ENCODE peak calls at places on chromosomes 5 and 9, in four cellular contexts. V, U, P and H are unnamed samples.

GRCh38 chr5:132260051-132260450 is 2.6 kb downstream of the PDLIM4 start:
- DNase-seq in U (peak; percentile 15), V (peak; percentile 61), P (no peak), H (no peak)

GRCh38 chr5:132464155-132464939 is 26.2 kb downstream of the IRF1 start:
- DNase-seq in V (no peak), U (no peak), P (no peak), H (no peak)

GRCh38 chr5:134567651-134568338 is 42.3 kb downstream of the JADE2 start:
- DNase-seq in P (no peak), V (peak; percentile 82), U (no peak), H (peak; percentile 44)

GRCh38 chr5:41252036-41252435 is 38.7 kb upstream of the C6 start:
- DNase-seq in V (peak; percentile 66), U (no peak), P (no peak), H (no peak)

GRCh38 chr5:16690243-16690839 is 73.5 kb upstream of the RETREG1 start:
- DNase-seq in V (peak; percentile 51), U (peak; percentile 68), P (peak; percentile 67), H (peak; percentile 71)

GRCh38 chr5:57494104-57495098 is 11.8 kb upstream of the ACTBL2 start:
- DNase-seq in U (no peak), V (peak; percentile 98), P (no peak), H (peak; percentile 87)

GRCh38 chr5:22250528-22250927 is 602.6 kb downstream of the CDH12 start:
- DNase-seq in P (no peak), U (no peak), V (no peak), H (no peak)

GRCh38 chr5:135831439-135832262 is 2.8 kb upstream of the SLC25A48 start:
- DNase-seq in U (no peak), P (no peak), V (no peak), H (no peak)

GRCh38 chr5:143229896-143230675 is 173.4 kb downstream of the NR3C1 start:
- DNase-seq in U (no peak), P (no peak), V (no peak), H (no peak)

GRCh38 chr5:13524931-13525330 is 419.6 kb downstream of the DNAH5 start:
- DNase-seq in V (no peak), U (no peak), P (no peak), H (no peak)

GRCh38 chr9:97697837-97698236 is 697 bp upstream of the XPA start:
- DNase-seq in P (no peak), U (no peak), V (no peak), H (no peak)

GRCh38 chr9:136012651-136013050 is 51.5 kb upstream of the UBAC1 start:
- DNase-seq in V (peak; percentile 15), U (no peak), P (no peak), H (no peak)

GRCh38 chr5:38212307-38212706 is 46.1 kb upstream of the EGFLAM start:
- DNase-seq in U (no peak), V (no peak), P (no peak), H (no peak)

GRCh38 chr5:176772271-176773210 is 37.8 kb upstream of the UNC5A start:
- DNase-seq in V (no peak), U (peak; percentile 17), P (no peak), H (no peak)

GRCh38 chr5:180205936-180206335 is 3.1 kb downstream of the RASGEF1C start:
- DNase-seq in P (no peak), U (no peak), V (no peak), H (no peak)

GRCh38 chr5:1666812-1667588 is 132.6 kb downstream of the MRPL36 start:
- DNase-seq in U (peak; percentile 81), V (no peak), P (peak; percentile 80), H (no peak)

GRCh38 chr9:111966851-111967250 is 70.2 kb downstream of the UGCG start:
- DNase-seq in V (peak; percentile 46), U (no peak), P (no peak), H (peak; percentile 63)

GRCh38 chr9:32581512-32582143 is 8.7 kb upstream of the NDUFB6 start:
- DNase-seq in P (peak; percentile 40), V (peak; percentile 67), U (peak; percentile 43), H (peak; percentile 73)

GRCh38 chr9:21974542-21975409 is 19.4 kb downstream of the CDKN2A start:
- DNase-seq in V (peak; percentile 57), U (peak; percentile 92), P (peak; percentile 72), H (no peak)

GRCh38 chr5:65925094-65925600 is 1.2 kb upstream of the ERBIN start:
- DNase-seq in U (peak; percentile 62), V (peak; percentile 82), P (peak; percentile 63), H (peak; percentile 76)

GRCh38 chr5:111075520-111075919 is 4.0 kb downstream of the TSLP start:
- DNase-seq in U (no peak), V (peak; percentile 96), P (no peak), H (no peak)

GRCh38 chr5:1294839-1295649 is at the start of gene TERT:
- DNase-seq in V (no peak), U (peak; percentile 83), P (peak; percentile 57), H (no peak)

GRCh38 chr5:171848487-171848886 is 62.9 kb downstream of the SMIM23 start:
- DNase-seq in V (no peak), P (no peak), U (no peak), H (no peak)

GRCh38 chr5:89083791-89084190 is 200.8 kb upstream of the MEF2C start:
- DNase-seq in V (peak; percentile 42), P (no peak), U (no peak), H (no peak)

GRCh38 chr9:15724006-15724405 is 171.2 kb downstream of the CCDC171 start:
- DNase-seq in V (peak; percentile 65), P (no peak), U (no peak), H (no peak)

GRCh38 chr5:9502435-9502834 is 43.4 kb downstream of the SEMA5A start:
- DNase-seq in V (peak; percentile 28), P (no peak), U (no peak), H (no peak)

GRCh38 chr5:28473531-28474107 is 1435.2 kb upstream of the CDH9 start:
- DNase-seq in U (no peak), V (no peak), P (peak; percentile 6), H (no peak)

GRCh38 chr9:78210841-78211301 is 25.0 kb upstream of the CEP78 start:
- DNase-seq in U (no peak), V (no peak), P (no peak), H (no peak)

GRCh38 chr9:131583342-131583645 is 38.0 kb downstream of the PRRT1B start:
- DNase-seq in U (no peak), V (no peak), P (no peak), H (no peak)
- H4K8ac ChIP-seq in U (no peak overlapping the region), V (no peak overlapping the region), P (no peak overlapping the region), H (no peak overlapping the region)

GRCh38 chr9:8745347-8745746 is 945.8 kb upstream of the DMAC1 start:
- DNase-seq in V (no peak), P (no peak), U (no peak), H (no peak)

GRCh38 chr9:8751531-8751930 is 952.0 kb upstream of the DMAC1 start:
- DNase-seq in P (no peak), U (no peak), V (no peak), H (no peak)

DNA sequence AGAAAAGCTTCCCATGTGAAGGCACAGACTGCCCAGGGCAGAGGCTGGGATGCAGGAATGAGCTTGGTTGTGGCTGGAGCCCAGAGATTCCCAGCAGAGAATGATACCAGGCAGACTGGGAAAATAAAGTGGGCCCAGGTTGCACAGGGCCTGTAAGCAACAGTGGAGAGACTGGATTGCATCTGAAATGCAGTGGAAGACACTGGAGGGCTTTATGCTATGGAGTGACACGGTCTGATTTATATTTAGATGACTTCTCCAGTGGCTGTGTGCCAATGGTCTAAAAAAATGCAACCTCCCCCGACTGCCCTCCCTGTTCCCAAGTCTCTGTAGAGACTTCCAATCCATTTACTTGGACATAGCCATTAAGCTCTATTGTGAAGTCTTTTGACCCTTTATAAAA is 951.1 kb upstream of the DMAC1 start:
- DNase-seq in U (no peak), V (no peak), P (no peak), H (no peak)
- H2AK5ac ChIP-seq in U (no peak overlapping the region), V (no peak overlapping the region), P (no peak overlapping the region), H (no peak overlapping the region)

DNA sequence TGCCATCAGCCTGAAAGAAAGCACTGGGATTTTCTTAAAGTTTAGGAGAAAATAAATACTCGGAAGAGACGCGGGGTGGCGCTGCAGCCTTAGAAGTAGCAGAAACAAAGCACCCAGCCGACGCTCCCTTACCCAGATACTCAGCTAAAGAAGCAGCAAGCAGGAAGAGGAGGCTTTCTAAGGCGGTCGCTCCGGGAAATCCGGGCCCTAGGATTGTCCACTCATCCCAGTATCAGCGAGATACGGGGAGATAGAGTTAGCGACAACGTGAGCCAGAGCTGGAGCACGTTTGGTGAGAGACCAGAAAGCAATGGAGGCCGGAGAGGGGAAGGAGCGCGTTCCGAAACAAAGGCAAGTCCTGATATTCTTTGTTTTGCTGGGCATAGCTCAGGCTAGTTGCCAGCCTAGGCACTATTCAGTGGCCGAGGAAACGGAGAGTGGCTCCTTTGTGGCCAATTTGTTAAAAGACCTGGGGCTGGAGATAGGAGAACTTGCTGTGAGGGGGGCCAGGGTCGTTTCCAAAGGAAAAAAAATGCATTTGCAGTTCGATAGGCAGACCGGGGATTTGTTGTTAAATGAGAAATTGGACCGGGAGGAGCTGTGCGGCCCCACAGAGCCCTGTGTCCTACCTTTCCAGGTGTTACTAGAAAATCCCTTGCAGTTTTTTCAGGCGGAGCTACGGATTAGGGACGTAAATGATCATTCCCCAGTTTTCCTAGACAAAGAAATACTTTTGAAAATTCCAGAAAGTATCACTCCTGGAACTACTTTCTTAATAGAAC is at the start of gene PCDHB2:
- DNase-seq in V (peak; percentile 14), U (peak; percentile 86), P (peak; percentile 80), H (no peak)
- H2BK120ac ChIP-seq in V (no peak within 1 kb of the TSS), U (no peak within 1 kb of the TSS), P (no peak within 1 kb of the TSS), H (peak within 1 kb of the TSS; percentile 6)

GRCh38 chr5:54981928-54982327 is 3.5 kb downstream of the ESM1 start:
- DNase-seq in P (no peak), U (no peak), V (no peak), H (no peak)
- H4K8ac ChIP-seq in P (no peak overlapping the region), U (no peak overlapping the region), V (no peak overlapping the region), H (no peak overlapping the region)

DNA sequence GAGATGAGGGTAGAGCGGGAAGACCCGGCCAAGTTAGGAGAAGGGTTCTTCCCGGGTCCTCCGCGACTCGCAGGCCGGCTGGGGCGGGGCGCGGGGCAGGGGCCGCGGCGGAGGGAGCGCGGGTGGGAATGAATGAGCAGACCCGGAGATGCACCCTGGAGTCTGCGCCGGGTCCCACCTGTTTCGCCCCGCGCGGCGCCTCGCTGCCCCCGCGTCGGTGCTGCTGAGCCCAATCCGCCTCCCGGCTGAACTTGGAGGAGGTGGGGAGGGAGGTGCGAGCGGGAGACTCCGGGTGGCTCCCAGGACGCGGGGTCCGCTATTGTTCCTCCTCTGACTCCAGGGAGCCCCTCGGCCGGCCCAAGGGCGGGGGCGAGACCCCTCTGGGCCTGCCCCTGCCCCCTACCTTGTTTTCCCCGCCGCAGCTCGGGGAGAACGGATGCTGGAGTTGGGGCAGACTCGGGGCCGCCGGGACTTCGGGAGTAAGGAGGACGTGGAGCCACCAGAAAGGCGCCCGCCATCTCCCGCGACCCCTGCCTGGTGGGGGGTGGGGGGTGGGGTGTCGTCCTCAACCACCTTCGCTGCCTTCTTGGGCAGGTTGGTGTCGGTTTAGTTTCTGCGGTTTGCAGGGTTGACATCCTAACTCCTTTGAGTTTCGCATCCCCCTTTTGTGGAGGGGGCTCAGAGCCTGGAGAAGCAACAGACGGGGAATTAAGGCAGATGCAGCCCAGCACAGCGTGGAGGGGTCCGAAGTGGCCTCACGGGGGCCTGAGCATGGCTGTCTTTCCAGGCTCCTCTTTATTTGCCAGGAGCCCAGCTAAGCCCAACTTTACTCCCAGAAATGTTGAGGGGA is 797 bp downstream of the RAI14 start:
- DNase-seq in U (no peak), V (no peak), P (no peak), H (no peak)
- H2AK5ac ChIP-seq in U (no peak overlapping the region), V (peak overlapping the region; percentile 94), P (peak overlapping the region; percentile 29), H (peak overlapping the region; percentile 71)

DNA sequence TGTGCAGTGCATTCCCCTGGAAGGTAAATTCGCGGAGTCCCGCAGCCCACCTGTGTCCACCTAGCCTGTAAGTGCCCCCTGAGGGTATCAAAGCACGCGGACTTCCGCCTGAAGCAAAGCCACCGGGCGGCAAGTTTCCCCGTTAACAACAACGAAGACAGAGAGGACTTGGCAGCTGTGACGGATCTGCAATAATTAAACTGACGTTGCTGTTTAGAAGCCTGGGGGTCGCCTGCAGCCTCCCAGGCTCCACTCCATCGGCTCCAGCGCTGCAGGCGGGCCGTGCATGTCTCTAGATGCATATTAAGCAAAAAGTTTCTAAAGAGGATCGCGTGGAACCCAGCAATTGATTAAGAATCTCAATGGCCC is 255.0 kb downstream of the DOCK8 start:
- DNase-seq in P (no peak), V (no peak), U (peak; percentile 59), H (no peak)
- H2BK120ac ChIP-seq in P (no peak overlapping the region), V (no peak overlapping the region), U (no peak overlapping the region), H (peak overlapping the region; percentile 35)